ENCODE peak calls at places on chromosomes 1 and 21, in nine cellular contexts. D, M, X, B, U, Z, V, L and E are unnamed samples.

GRCh38 chr1:211893260-211893659 is 62.7 kb upstream of the LPGAT1 start:
- DNase-seq in D (no peak), V (peak), Z (no peak), L (no peak), M (no peak), X (no peak), U (no peak), B (no peak), E (no peak)

GRCh38 chr21:16366207-16366606 is 636.4 kb downstream of the USP25 start:
- DNase-seq in X (no peak), D (no peak), V (no peak), M (no peak), B (no peak), L (no peak), Z (no peak), U (no peak), E (no peak)

GRCh38 chr1:100538935-100539835 is 1.2 kb downstream of the GPR88 start:
- DNase-seq in L (no peak), U (peak), Z (no peak), D (peak), B (no peak), V (no peak), M (no peak), X (peak), E (no peak)

GRCh38 chr1:234716907-234717375 is 107.0 kb upstream of the IRF2BP2 start:
- DNase-seq in V (peak), M (no peak), U (no peak), X (no peak), Z (no peak), B (no peak), D (no peak), L (no peak), E (no peak)

GRCh38 chr1:119689511-119689910 is 22.2 kb upstream of the PHGDH start:
- DNase-seq in B (no peak), V (no peak), D (peak), M (no peak), U (no peak), X (no peak), L (no peak), Z (no peak), E (no peak)

GRCh38 chr1:46613661-46614603 is 2.7 kb downstream of the MOB3C start:
- DNase-seq in M (no peak), V (no peak), L (peak), X (peak), B (peak), Z (no peak), U (no peak), D (peak), E (peak)

GRCh38 chr1:219412772-219413171 is 200.1 kb downstream of the ZC3H11B start:
- DNase-seq in V (no peak), L (no peak), B (no peak), X (no peak), M (no peak), D (no peak), Z (no peak), U (no peak), E (no peak)

GRCh38 chr21:28627261-28627660 is 365.4 kb downstream of the LTN1 start:
- DNase-seq in U (no peak), B (no peak), Z (no peak), D (no peak), V (no peak), M (no peak), L (no peak), X (no peak), E (no peak)

GRCh38 chr1:213759359-213760181 is 228.2 kb upstream of the PROX1 start:
- DNase-seq in Z (no peak), X (no peak), U (peak), B (no peak), D (no peak), M (no peak), V (peak), L (no peak), E (no peak)

GRCh38 chr1:198679535-198680173 is 40.8 kb downstream of the PTPRC start:
- DNase-seq in L (no peak), D (no peak), M (no peak), Z (no peak), V (no peak), U (no peak), B (no peak), X (no peak), E (no peak)

GRCh38 chr1:180586671-180587155 is 27.9 kb downstream of the OVAAL start:
- DNase-seq in M (no peak), Z (no peak), X (peak), V (peak), B (no peak), U (no peak), D (no peak), L (no peak), E (no peak)

GRCh38 chr1:39632491-39633417 is 6.7 kb downstream of the HEYL start:
- DNase-seq in Z (no peak), D (peak), U (no peak), B (no peak), M (no peak), V (no peak), X (no peak), L (peak), E (no peak)

GRCh38 chr1:21749109-21749508 is 33.8 kb downstream of the USP48 start:
- DNase-seq in L (no peak), Z (no peak), M (no peak), D (no peak), X (no peak), V (no peak), B (no peak), U (no peak), E (no peak)
- TF ChIP-seq REST in L (no peak), Z (no peak), M (no peak), D (no peak), X (no peak), V (no peak), B (no peak), U (no peak), E (no peak)

GRCh38 chr1:59903136-59903754 is 23.3 kb downstream of the CYP2J2 start:
- DNase-seq in D (peak), M (peak), B (no peak), Z (peak), U (peak), X (peak), L (no peak), V (peak), E (no peak)
- TF ChIP-seq CTCF in D (peak), M (peak), B (peak), Z (peak), U (peak), X (peak), L (peak), V (peak), E (peak)

GRCh38 chr1:183676515-183677189 is 23.5 kb upstream of the APOBEC4 start:
- DNase-seq in D (no peak), U (peak), V (peak), Z (no peak), M (no peak), X (no peak), L (no peak), B (no peak), E (no peak)
- TF ChIP-seq REST in D (no peak), U (no peak), V (no peak), Z (no peak), M (no peak), X (no peak), L (no peak), B (no peak), E (no peak)

GRCh38 chr1:215071078-215071477 is 11.5 kb upstream of the KCNK2 start:
- DNase-seq in X (no peak), U (no peak), L (no peak), D (no peak), Z (no peak), M (no peak), B (no peak), V (no peak), E (no peak)

GRCh38 chr1:215081566-215082531 is 688 bp upstream of the KCNK2 start:
- DNase-seq in U (peak), V (no peak), Z (no peak), B (no peak), X (no peak), M (no peak), D (peak), L (no peak), E (no peak)

GRCh38 chr1:215079456-215079855 is 3.1 kb upstream of the KCNK2 start:
- DNase-seq in V (no peak), L (no peak), U (no peak), X (no peak), B (no peak), Z (no peak), D (no peak), M (no peak), E (no peak)

DNA sequence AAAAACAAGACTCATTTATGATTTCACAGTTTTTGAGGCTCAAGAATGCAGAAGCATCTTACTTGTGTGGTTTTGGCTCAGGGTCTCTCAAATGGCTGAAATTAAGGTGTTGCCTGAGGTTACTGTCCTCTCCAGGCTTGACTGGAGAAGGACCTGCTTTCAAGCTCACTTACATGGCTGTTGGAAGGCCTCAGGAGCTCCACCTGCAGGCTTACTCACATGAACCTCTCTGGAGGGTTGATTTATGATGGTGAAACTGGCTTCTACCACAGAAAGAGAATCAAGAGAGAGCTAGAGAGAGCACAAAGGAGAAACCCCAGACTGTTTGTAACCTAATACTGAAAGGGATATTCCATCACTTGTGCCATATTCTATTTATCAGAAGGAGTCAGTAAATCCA is 6.2 kb upstream of the KCNK2 start:
- DNase-seq in D (peak), M (peak), L (no peak), X (peak), U (peak), Z (no peak), V (peak), B (no peak), E (no peak)
- TF ChIP-seq CTCF in D (peak), M (peak), L (peak), X (peak), U (peak), Z (peak), V (peak), B (peak), E (no peak)

GRCh38 chr1:113677250-113678158 is 81.8 kb downstream of the PHTF1 start:
- DNase-seq in D (peak), B (no peak), M (peak), X (peak), L (peak), Z (peak), U (peak), V (peak), E (no peak)
- TF ChIP-seq REST in D (no peak), B (no peak), M (no peak), X (no peak), L (no peak), Z (no peak), U (no peak), V (no peak), E (no peak)

GRCh38 chr1:153958111-153958960 is at the start of gene CRTC2:
- DNase-seq in Z (peak), D (peak), B (peak), L (peak), M (peak), V (peak), X (peak), U (peak), E (peak)
- TF ChIP-seq CTCF in Z (no peak), D (no peak), B (peak), L (peak), M (no peak), V (peak), X (no peak), U (peak), E (no peak)

DNA sequence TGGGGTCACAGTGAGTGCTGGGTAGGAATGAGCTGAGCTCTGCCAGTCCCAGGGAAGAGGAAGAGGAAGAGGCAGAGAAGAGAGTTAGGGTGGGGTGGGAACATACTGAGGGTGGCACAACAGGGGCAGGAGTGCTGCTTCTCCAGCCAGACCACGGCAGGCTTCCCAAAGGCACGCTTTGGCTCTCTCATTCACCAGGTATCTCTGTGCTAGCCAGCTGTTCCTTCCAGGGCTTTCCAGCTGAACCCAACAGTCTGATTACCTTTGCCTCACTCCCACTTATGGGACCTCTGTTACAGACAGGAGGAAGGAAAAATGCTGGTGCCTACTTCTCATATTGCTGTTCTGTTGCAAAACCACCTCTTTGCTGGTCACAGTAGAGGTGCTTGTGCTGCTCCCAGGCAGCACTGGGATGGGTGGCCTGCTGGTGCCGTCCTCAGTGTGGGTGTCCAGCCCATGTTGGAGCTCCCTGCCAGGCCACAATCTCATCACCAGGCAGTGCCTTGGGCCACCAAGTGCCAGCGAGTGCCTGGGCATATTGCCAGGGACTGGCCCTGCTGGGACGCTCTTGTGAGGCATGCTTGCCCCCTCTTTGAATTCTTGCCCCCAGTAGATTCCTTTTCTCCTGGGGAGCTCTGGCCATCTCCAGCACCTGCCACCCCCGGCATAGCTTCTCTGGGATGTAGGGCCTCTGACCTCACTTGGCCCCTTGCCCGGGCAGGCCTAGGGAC is 2.1 kb downstream of the ADORA1 start:
- DNase-seq in L (no peak), U (peak), D (no peak), X (no peak), Z (no peak), V (no peak), B (no peak), M (no peak), E (no peak)
- TF ChIP-seq REST in L (no peak), U (no peak), D (no peak), X (no peak), Z (no peak), V (no peak), B (no peak), M (no peak), E (no peak)